ENCODE peak calls at places on chromosomes 1 and 21, in five cellular contexts. N is fibroblast of the aortic adventitia; V is DND-41; C is Peyer's patch; G is naive thymus-derived CD4-positive, alpha-beta T cell. S is an unnamed sample.

GRCh38 chr1:14737561-14738094 is 139.1 kb downstream of the KAZN start:
- DNase-seq in C (no peak), G (no peak), N (no peak), V (peak; percentile 17), S (peak; percentile 33)

GRCh38 chr1:193417945-193418744 is 231.7 kb upstream of the B3GALT2 start:
- DNase-seq in N (peak; percentile 52), C (no peak), G (no peak), V (peak; percentile 16), S (peak; percentile 17)

GRCh38 chr1:193727850-193728249 is 541.4 kb upstream of the B3GALT2 start:
- DNase-seq in C (no peak), G (no peak), V (no peak), N (no peak), S (no peak)

GRCh38 chr1:205648212-205648910 is 16.6 kb upstream of the ELK4 start:
- DNase-seq in N (no peak), G (no peak), V (no peak), C (no peak), S (no peak)

GRCh38 chr1:158087320-158087927 is 93.3 kb upstream of the CD1D start:
- DNase-seq in C (peak; percentile 50), G (no peak), V (peak; percentile 47), N (peak; percentile 76), S (peak; percentile 46)

GRCh38 chr1:39898146-39898545 is 3.6 kb downstream of the MYCL start:
- DNase-seq in N (no peak), G (no peak), V (no peak), C (no peak), S (no peak)

GRCh38 chr1:155977607-155978324 is 581 bp downstream of the ARHGEF2 start:
- DNase-seq in N (no peak), G (no peak), V (peak; percentile 58), C (no peak), S (no peak)

GRCh38 chr21:43210454-43211084 is 41.8 kb downstream of the CRYAA start:
- DNase-seq in C (no peak), G (no peak), N (no peak), V (no peak), S (no peak)

GRCh38 chr1:246703581-246703980 is 20.6 kb upstream of the SCCPDH start:
- DNase-seq in V (peak; percentile 68), N (no peak), C (no peak), G (no peak), S (peak; percentile 53)

GRCh38 chr1:7255303-7256058 is 470.2 kb downstream of the CAMTA1 start:
- DNase-seq in V (no peak), C (no peak), G (no peak), N (peak; percentile 15), S (no peak)

GRCh38 chr1:168236836-168237611 is 11.2 kb downstream of the SFT2D2 start:
- DNase-seq in V (no peak), C (no peak), N (no peak), G (no peak), S (no peak)

GRCh38 chr1:71788113-71788512 is 494.2 kb downstream of the NEGR1 start:
- DNase-seq in C (no peak), V (no peak), N (peak; percentile 16), G (no peak), S (no peak)

GRCh38 chr1:89873757-89874156 is 52.9 kb downstream of the LRRC8D start:
- DNase-seq in N (peak; percentile 80), G (no peak), C (no peak), V (no peak), S (no peak)

GRCh38 chr1:93021539-93022134 is 57.4 kb upstream of the MTF2 start:
- DNase-seq in N (peak; percentile 70), C (no peak), G (no peak), V (no peak), S (peak; percentile 69)

GRCh38 chr1:34983700-34984355 is 1.3 kb downstream of the TMEM35B start:
- DNase-seq in V (no peak), G (no peak), C (no peak), N (peak; percentile 48), S (no peak)

GRCh38 chr1:57926025-57926552 is 502.2 kb upstream of the DAB1 start:
- DNase-seq in C (no peak), V (no peak), N (no peak), G (no peak), S (no peak)

GRCh38 chr1:24586970-24587820 is 31.3 kb downstream of the NCMAP start:
- DNase-seq in C (peak; percentile 54), G (no peak), V (peak; percentile 51), N (peak; percentile 57), S (peak; percentile 71)

GRCh38 chr21:45972353-45972715 is 9.2 kb upstream of the COL6A1 start:
- DNase-seq in G (no peak), C (no peak), V (no peak), N (no peak), S (no peak)

GRCh38 chr21:41630249-41630648 is 122.3 kb upstream of the TMPRSS2 start:
- DNase-seq in G (no peak), C (no peak), V (no peak), N (peak; percentile 100), S (no peak)

GRCh38 chr1:197737916-197738315 is 37.4 kb downstream of the DENND1B start:
- DNase-seq in G (no peak), N (no peak), V (no peak), C (no peak), S (no peak)

GRCh38 chr1:67687649-67688048 is 2.6 kb downstream of the GADD45A start:
- DNase-seq in G (no peak), N (peak; percentile 95), C (no peak), V (no peak), S (no peak)

GRCh38 chr1:11568687-11569086 is 85.5 kb downstream of the FBXO2 start:
- DNase-seq in N (no peak), G (no peak), C (no peak), V (no peak), S (no peak)

GRCh38 chr1:170494369-170494768 is 37.6 kb upstream of the GORAB start:
- DNase-seq in N (peak; percentile 86), C (no peak), V (peak; percentile 77), G (no peak), S (peak; percentile 67)

GRCh38 chr1:19888112-19888511 is 5.9 kb downstream of the OTUD3 start:
- DNase-seq in V (no peak), N (no peak), C (no peak), G (no peak), S (no peak)

GRCh38 chr1:8873001-8873400 is 5.5 kb downstream of the ENO1 start:
- DNase-seq in N (no peak), G (no peak), V (no peak), C (no peak), S (no peak)

GRCh38 chr1:8870118-8870517 is 8.4 kb downstream of the ENO1 start:
- DNase-seq in N (no peak), V (no peak), G (no peak), C (no peak), S (no peak)

GRCh38 chr1:8870605-8871538 is 7.6 kb downstream of the ENO1 start:
- DNase-seq in V (no peak), C (no peak), G (no peak), N (no peak), S (no peak)

GRCh38 chr1:8871965-8872399 is 6.5 kb downstream of the ENO1 start:
- DNase-seq in C (no peak), V (no peak), G (no peak), N (no peak), S (no peak)

GRCh38 chr1:8871539-8871935 is 6.9 kb downstream of the ENO1 start:
- DNase-seq in C (no peak), V (no peak), G (no peak), N (no peak), S (no peak)
- H3K4me3 ChIP-seq in C (no peak overlapping the region), V (no peak overlapping the region), G (no peak overlapping the region), N (no peak overlapping the region), S (no peak overlapping the region)

GRCh38 chr1:37474697-37475379 is 458 bp downstream of the ZC3H12A start:
- DNase-seq in G (no peak), V (no peak), N (peak; percentile 34), C (no peak), S (no peak)

GRCh38 chr1:37476460-37477197 is 2.2 kb downstream of the ZC3H12A start:
- DNase-seq in N (peak; percentile 94), C (no peak), V (no peak), G (no peak), S (no peak)

GRCh38 chr1:37477198-37477931 is 3.0 kb downstream of the ZC3H12A start:
- DNase-seq in C (peak; percentile 88), V (peak; percentile 60), G (peak; percentile 60), N (peak; percentile 50), S (peak; percentile 35)

GRCh38 chr1:37475380-37476086 is 1.2 kb downstream of the ZC3H12A start:
- DNase-seq in N (no peak), V (no peak), C (no peak), G (no peak), S (no peak)

DNA sequence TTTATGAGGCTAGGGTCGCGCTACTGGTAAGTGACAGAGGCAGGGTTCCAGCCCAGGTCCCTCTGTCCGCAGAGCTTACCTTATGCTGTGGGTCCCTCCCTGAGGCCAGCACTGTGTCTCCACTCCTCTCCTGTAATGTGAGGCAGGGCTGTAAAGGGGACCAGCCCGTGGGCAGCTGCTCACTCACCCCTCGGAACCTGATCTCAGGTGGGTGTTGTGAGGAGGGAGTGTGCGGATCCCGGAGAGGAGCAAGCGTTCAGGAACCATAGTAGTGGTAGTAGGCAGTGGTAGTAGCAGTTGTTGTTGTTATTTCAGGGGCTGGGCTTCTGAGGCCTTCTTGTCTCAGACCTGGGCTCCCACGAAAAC is 1.7 kb downstream of the ZC3H12A start:
- DNase-seq in G (no peak), V (no peak), C (no peak), N (no peak), S (no peak)
- H3K4me3 ChIP-seq in G (peak overlapping the region; percentile 87), V (no peak overlapping the region), C (peak overlapping the region; percentile 86), N (peak overlapping the region; percentile 86), S (no peak overlapping the region)

GRCh38 chr1:154406572-154406879 is 1.4 kb downstream of the IL6R start:
- DNase-seq in N (no peak), V (no peak), G (no peak), C (no peak), S (no peak)
- H3K4me3 ChIP-seq in N (peak overlapping the region; percentile 68), V (no peak overlapping the region), G (peak overlapping the region; percentile 72), C (peak overlapping the region; percentile 76), S (no peak overlapping the region)

DNA sequence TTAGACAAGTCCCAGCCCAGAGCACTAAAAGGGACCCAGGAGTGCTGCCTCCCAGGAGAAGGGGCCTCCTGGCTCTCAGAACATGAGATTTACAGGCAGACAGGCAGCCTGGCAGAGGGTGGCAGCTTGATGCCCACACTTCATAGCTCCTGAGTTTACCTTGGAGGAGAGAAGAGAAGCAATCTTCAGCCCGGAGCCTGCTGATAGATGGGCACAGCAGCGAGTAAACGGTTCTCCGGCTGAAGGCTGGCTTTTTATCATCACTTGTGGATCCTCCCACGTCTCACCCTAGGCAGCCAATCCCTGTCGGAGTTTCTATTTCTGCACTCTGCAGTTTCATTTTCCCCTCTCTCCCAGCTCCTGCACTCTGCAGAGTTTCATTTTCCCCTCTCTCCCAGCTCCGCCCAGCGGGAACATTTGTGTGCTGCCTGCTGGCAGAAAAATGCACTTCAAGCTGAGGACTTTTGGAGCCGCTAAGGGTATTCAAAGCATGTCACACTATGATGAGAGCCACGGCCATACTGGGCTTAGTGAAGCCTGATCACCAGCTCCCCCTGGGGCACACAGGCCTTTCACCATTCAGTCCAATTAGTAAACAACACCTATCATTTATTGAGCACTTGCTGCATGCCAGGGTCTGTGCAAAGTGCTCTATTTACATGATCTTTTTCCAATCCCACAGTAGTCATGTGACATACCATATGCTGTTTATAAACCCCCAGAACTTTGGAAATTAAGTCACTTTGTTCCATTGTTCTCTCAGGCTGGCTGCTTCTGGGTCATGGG is at the start of gene IFI6:
- DNase-seq in G (peak; percentile 42), N (peak; percentile 98), V (peak; percentile 91), C (peak; percentile 80), S (peak; percentile 95)
- H3K4me3 ChIP-seq in G (peak within 1 kb of the TSS; percentile 50), N (peak within 1 kb of the TSS; percentile 81), V (peak within 1 kb of the TSS; percentile 26), C (peak within 1 kb of the TSS; percentile 48), S (peak within 1 kb of the TSS; percentile 49)

S was measured in Jurkat, Clone E6-1.